ENCODE peak calls at places on chromosomes 12 and 14, in four cellular contexts. One of them, this sample, is unnamed.

GRCh38 chr12:127241056-127241830 is 1025.7 kb upstream of the TMEM132C start:
- DNase-seq in progenitor cell of endocrine pancreas: no peak
- DNase-seq in GM13977: no peak
- DNase-seq in lung: no peak
- DNase-seq in this sample: no peak

GRCh38 chr12:115385141-115385540 is 701.2 kb upstream of the TBX3 start:
- DNase-seq in progenitor cell of endocrine pancreas: no peak
- DNase-seq in GM13977: no peak
- DNase-seq in lung: no peak
- DNase-seq in this sample: no peak

GRCh38 chr12:84036912-84037311 is 875.7 kb downstream of the SLC6A15 start:
- DNase-seq in GM13977: no peak
- DNase-seq in lung: no peak
- DNase-seq in progenitor cell of endocrine pancreas: no peak
- DNase-seq in this sample: no peak

GRCh38 chr12:79776111-79776510 is 85.3 kb upstream of the PAWR start:
- DNase-seq in GM13977: no peak
- DNase-seq in progenitor cell of endocrine pancreas: no peak
- DNase-seq in lung: no peak
- DNase-seq in this sample: peak; percentile 38

GRCh38 chr12:130127527-130127908 is 34.7 kb upstream of the FZD10 start:
- DNase-seq in GM13977: no peak
- DNase-seq in progenitor cell of endocrine pancreas: no peak
- DNase-seq in lung: peak; percentile 32
- DNase-seq in this sample: no peak

GRCh38 chr14:95527392-95528002 is 7.4 kb upstream of the GLRX5 start:
- DNase-seq in GM13977: no peak
- DNase-seq in progenitor cell of endocrine pancreas: no peak
- DNase-seq in lung: no peak
- DNase-seq in this sample: peak; percentile 84

GRCh38 chr14:68307769-68308168 is 485.1 kb downstream of the ZFP36L1 start:
- DNase-seq in progenitor cell of endocrine pancreas: no peak
- DNase-seq in GM13977: no peak
- DNase-seq in lung: no peak
- DNase-seq in this sample: no peak

GRCh38 chr12:131914179-131914702 is 14.8 kb upstream of the PUS1 start:
- DNase-seq in progenitor cell of endocrine pancreas: no peak
- DNase-seq in GM13977: no peak
- DNase-seq in lung: no peak
- DNase-seq in this sample: no peak

GRCh38 chr12:87274594-87275245 is 754.5 kb downstream of the C12orf50 start:
- DNase-seq in progenitor cell of endocrine pancreas: no peak
- DNase-seq in GM13977: no peak
- DNase-seq in lung: no peak
- DNase-seq in this sample: no peak

GRCh38 chr14:61642246-61642982 is 52.9 kb upstream of the HIF1A start:
- DNase-seq in GM13977: no peak
- DNase-seq in lung: no peak
- DNase-seq in progenitor cell of endocrine pancreas: no peak
- DNase-seq in this sample: peak; percentile 62

GRCh38 chr12:96108321-96108720 is 72.9 kb upstream of the LTA4H start:
- DNase-seq in GM13977: no peak
- DNase-seq in progenitor cell of endocrine pancreas: no peak
- DNase-seq in lung: peak; percentile 46
- DNase-seq in this sample: no peak

GRCh38 chr12:54959291-54960018 is 25.1 kb downstream of the TESPA1 start:
- DNase-seq in lung: no peak
- DNase-seq in GM13977: peak; percentile 39
- DNase-seq in progenitor cell of endocrine pancreas: no peak
- DNase-seq in this sample: no peak

GRCh38 chr12:131116437-131117117 is 162.9 kb downstream of the ADGRD1 start:
- DNase-seq in GM13977: no peak
- DNase-seq in lung: no peak
- DNase-seq in progenitor cell of endocrine pancreas: no peak
- DNase-seq in this sample: no peak

GRCh38 chr14:24873551-24873950 is 176.4 kb downstream of the STXBP6 start:
- DNase-seq in GM13977: no peak
- DNase-seq in lung: no peak
- DNase-seq in progenitor cell of endocrine pancreas: no peak
- DNase-seq in this sample: no peak

GRCh38 chr12:131990980-131991305 is 41.2 kb downstream of the EP400 start:
- DNase-seq in lung: no peak
- DNase-seq in progenitor cell of endocrine pancreas: no peak
- DNase-seq in GM13977: no peak
- DNase-seq in this sample: no peak

GRCh38 chr14:104819361-104819771 is 18.5 kb downstream of the ZBTB42 start:
- DNase-seq in GM13977: no peak
- DNase-seq in lung: no peak
- DNase-seq in progenitor cell of endocrine pancreas: no peak
- DNase-seq in this sample: no peak

DNA sequence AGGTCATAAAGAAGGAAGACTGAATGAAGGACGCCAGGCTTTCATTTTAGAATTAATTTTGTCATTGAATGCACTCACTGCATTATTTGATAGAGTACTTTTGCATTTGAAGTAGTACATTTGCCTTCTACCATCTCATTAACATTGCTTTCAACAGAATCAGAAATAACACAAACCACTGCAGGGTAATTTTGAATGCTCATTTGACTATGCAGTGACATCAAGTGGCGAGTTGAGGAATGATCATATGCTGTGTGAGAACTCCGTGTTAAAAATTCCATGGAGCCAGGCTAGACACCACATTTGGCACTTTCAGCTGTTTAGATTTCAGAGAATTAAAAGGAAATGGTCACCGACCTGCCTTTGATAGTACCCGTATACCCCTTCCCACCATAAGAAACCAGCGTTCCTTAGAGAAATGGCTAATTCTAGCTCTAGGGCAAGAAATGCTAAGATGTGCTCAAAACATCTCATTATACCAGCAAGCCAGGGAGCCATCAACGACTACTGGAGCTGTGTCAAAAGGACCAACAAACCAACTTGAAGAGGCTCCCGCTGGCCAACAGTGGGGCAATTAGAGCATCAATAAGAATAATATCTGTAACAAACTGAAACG is 16.5 kb downstream of the HEBP1 start:
- DNase-seq in lung: no peak
- DNase-seq in GM13977: peak; percentile 23
- DNase-seq in progenitor cell of endocrine pancreas: no peak
- DNase-seq in this sample: peak; percentile 66
- TF ChIP-seq CTCF in lung: peak; percentile 21
- TF ChIP-seq CTCF in GM13977: peak; percentile 45
- TF ChIP-seq CTCF in progenitor cell of endocrine pancreas: peak; percentile 74
- TF ChIP-seq CTCF in this sample: peak; percentile 84

DNA sequence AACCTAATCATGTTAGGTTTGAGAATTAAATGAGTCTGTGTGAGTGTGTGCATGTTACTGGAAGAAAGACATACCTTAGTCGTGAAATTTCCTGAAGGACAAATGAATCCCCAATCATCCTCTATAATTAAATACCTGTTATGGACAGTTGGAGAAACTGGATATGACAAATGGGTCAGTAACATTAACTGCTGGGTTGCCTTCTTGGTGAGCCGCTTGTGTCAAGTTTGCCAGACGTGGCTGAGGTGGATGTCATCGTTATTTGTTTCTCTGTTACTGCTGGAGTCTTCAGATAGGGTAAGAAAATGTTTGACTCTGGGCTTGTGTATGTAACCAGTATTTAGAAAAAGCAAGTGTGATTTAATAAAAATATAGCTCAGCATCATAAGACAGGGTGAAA is 131.6 kb downstream of the CAND1 start:
- DNase-seq in lung: no peak
- DNase-seq in GM13977: no peak
- DNase-seq in progenitor cell of endocrine pancreas: no peak
- DNase-seq in this sample: no peak
- TF ChIP-seq CTCF in lung: no peak
- TF ChIP-seq CTCF in GM13977: no peak
- TF ChIP-seq CTCF in progenitor cell of endocrine pancreas: no peak
- TF ChIP-seq CTCF in this sample: no peak

GRCh38 chr12:6959376-6960290 is 8.5 kb downstream of the PTPN6 start:
- DNase-seq in GM13977: no peak
- DNase-seq in progenitor cell of endocrine pancreas: no peak
- DNase-seq in lung: no peak
- DNase-seq in this sample: no peak

GRCh38 chr12:6961278-6961694 is 9.2 kb downstream of the PHB2 start:
- DNase-seq in lung: peak; percentile 75
- DNase-seq in GM13977: peak; percentile 73
- DNase-seq in progenitor cell of endocrine pancreas: no peak
- DNase-seq in this sample: no peak

GRCh38 chr12:6958609-6959375 is 7.6 kb downstream of the PTPN6 start:
- DNase-seq in GM13977: peak; percentile 84
- DNase-seq in progenitor cell of endocrine pancreas: no peak
- DNase-seq in lung: no peak
- DNase-seq in this sample: no peak

GRCh38 chr12:6961695-6962284 is 8.7 kb downstream of the PHB2 start:
- DNase-seq in progenitor cell of endocrine pancreas: peak; percentile 74
- DNase-seq in GM13977: peak; percentile 68
- DNase-seq in lung: peak; percentile 69
- DNase-seq in this sample: peak; percentile 45

GRCh38 chr12:6960291-6961277 is 9.4 kb downstream of the PTPN6 start:
- DNase-seq in GM13977: peak; percentile 65
- DNase-seq in lung: no peak
- DNase-seq in progenitor cell of endocrine pancreas: no peak
- DNase-seq in this sample: peak; percentile 52
- TF ChIP-seq CTCF in GM13977: peak; percentile 67
- TF ChIP-seq CTCF in lung: no peak
- TF ChIP-seq CTCF in progenitor cell of endocrine pancreas: no peak
- TF ChIP-seq CTCF in this sample: peak; percentile 38

GRCh38 chr14:56386024-56386423 is 193.6 kb upstream of the TMEM260 start:
- DNase-seq in GM13977: no peak
- DNase-seq in progenitor cell of endocrine pancreas: no peak
- DNase-seq in lung: no peak
- DNase-seq in this sample: no peak

GRCh38 chr14:56394826-56395543 is 184.6 kb upstream of the TMEM260 start:
- DNase-seq in GM13977: no peak
- DNase-seq in progenitor cell of endocrine pancreas: no peak
- DNase-seq in lung: no peak
- DNase-seq in this sample: no peak

GRCh38 chr14:56390859-56391258 is 188.7 kb upstream of the TMEM260 start:
- DNase-seq in progenitor cell of endocrine pancreas: no peak
- DNase-seq in lung: no peak
- DNase-seq in GM13977: no peak
- DNase-seq in this sample: no peak
- TF ChIP-seq CTCF in progenitor cell of endocrine pancreas: no peak
- TF ChIP-seq CTCF in lung: no peak
- TF ChIP-seq CTCF in GM13977: no peak
- TF ChIP-seq CTCF in this sample: no peak

DNA sequence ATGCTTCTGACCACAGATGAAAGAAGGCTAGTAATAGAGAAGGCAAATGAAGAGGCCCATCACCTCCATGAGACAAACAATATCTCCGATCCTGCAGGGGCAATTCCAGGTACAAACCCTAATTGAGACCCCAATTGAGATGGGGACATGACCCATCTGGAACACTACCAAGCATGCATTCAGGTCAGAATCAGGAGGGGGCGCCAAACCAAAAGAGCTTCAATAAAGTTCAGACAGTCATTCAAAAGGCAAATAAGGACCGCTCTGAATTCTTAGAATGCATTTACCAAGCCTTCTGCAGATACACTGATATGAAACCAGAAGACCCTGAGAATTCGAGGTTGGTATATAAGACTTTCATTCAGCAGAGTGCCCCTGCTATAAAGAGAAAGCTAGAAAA is 10.2 kb upstream of the EDDM3B start:
- DNase-seq in GM13977: peak; percentile 25
- DNase-seq in lung: no peak
- DNase-seq in progenitor cell of endocrine pancreas: no peak
- DNase-seq in this sample: no peak
- TF ChIP-seq CTCF in GM13977: peak; percentile 55
- TF ChIP-seq CTCF in lung: peak; percentile 20
- TF ChIP-seq CTCF in progenitor cell of endocrine pancreas: peak; percentile 27
- TF ChIP-seq CTCF in this sample: peak; percentile 12

GRCh38 chr14:93476305-93476704 is 45.6 kb downstream of the UNC79 start:
- DNase-seq in lung: no peak
- DNase-seq in GM13977: no peak
- DNase-seq in progenitor cell of endocrine pancreas: no peak
- DNase-seq in this sample: no peak

GRCh38 chr14:93480867-93481266 is 50.1 kb downstream of the UNC79 start:
- DNase-seq in lung: no peak
- DNase-seq in GM13977: no peak
- DNase-seq in progenitor cell of endocrine pancreas: no peak
- DNase-seq in this sample: no peak

DNA sequence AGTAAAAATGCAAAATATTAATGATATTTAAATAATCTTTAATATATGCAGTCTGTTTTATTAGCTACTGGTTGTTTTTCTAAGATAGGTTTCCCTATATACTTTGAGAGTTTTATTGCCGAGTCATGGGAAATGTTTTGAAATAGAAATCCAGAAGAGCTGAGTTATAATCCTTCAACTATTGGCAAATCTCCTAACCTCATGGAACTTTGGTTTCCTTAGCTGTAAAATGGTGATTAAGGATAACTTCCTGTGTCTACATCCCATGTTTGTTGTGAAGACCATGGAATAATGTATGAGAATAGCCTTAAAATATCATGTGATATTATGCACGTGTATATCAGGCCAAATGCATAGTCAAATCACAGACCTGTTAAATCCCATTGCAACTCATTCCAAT is 51.0 kb downstream of the UNC79 start:
- DNase-seq in lung: no peak
- DNase-seq in progenitor cell of endocrine pancreas: no peak
- DNase-seq in GM13977: no peak
- DNase-seq in this sample: no peak
- TF ChIP-seq CTCF in lung: no peak
- TF ChIP-seq CTCF in progenitor cell of endocrine pancreas: no peak
- TF ChIP-seq CTCF in GM13977: no peak
- TF ChIP-seq CTCF in this sample: no peak

DNA sequence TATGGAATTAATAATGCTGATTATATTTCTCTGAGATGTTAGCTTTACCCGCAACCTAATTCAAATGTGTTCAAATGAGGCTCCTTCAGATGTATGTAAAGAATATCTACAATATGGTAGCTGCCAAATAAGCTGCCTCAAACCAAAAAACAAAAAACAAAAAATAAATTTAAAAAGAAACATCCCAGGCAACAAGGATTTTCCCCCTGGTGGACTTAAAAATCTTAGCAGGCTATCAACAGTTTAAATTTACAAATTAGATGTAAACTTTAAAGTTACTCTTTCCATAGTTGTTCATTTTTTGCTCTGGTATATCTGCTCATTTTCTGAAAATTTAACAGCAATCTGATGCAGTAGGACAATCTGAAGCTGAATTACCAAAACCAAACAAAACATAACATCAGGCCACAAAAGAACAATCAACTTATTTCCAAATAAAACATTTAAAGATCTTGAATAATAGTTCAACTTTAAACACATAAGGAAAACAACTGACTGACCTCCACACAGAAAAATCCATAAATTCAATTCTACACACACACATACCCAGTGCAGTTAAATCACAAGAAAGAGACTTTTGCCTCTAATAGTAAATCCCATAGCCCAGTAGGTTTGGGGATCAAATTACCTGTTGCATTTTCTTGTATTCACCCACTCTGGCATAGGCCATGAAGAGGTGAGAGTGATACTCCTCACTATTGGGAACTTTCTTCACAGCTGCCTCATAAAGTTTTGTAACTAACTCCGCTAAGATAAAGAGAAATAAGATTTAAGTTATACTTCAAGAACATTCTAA is 21.3 kb downstream of the NAA25 start:
- DNase-seq in lung: no peak
- DNase-seq in GM13977: no peak
- DNase-seq in progenitor cell of endocrine pancreas: no peak
- DNase-seq in this sample: no peak
- TF ChIP-seq CTCF in lung: no peak
- TF ChIP-seq CTCF in GM13977: no peak
- TF ChIP-seq CTCF in progenitor cell of endocrine pancreas: peak; percentile 16
- TF ChIP-seq CTCF in this sample: peak; percentile 67

GRCh38 chr14:66610154-66610563 is 102.2 kb downstream of the GPHN start:
- DNase-seq in GM13977: no peak
- DNase-seq in lung: no peak
- DNase-seq in progenitor cell of endocrine pancreas: no peak
- DNase-seq in this sample: peak; percentile 1
- TF ChIP-seq CTCF in GM13977: peak; percentile 13
- TF ChIP-seq CTCF in lung: no peak
- TF ChIP-seq CTCF in progenitor cell of endocrine pancreas: peak; percentile 21
- TF ChIP-seq CTCF in this sample: peak; percentile 73

This sample was measured in HFFc6.